ENCODE peak calls at places on chromosomes 13 and 19, in six cellular contexts. G is endothelial cell of umbilical vein, O is A549, M is K562, N is HepG2, W is GM12878. U is an unnamed sample.

GRCh38 chr19:5470264-5470671 is 15.1 kb downstream of the ZNRF4 start:
- DNase-seq in G (no peak), O (no peak), M (no peak), N (peak; percentile 88), W (no peak), U (no peak)

GRCh38 chr19:45901432-45901903 is 945 bp downstream of the MYPOP start:
- DNase-seq in G (peak; percentile 30), O (no peak), M (no peak), N (no peak), W (no peak), U (peak; percentile 92)

GRCh38 chr13:112606125-112607001 is 18.4 kb upstream of the TUBGCP3 start:
- DNase-seq in G (peak; percentile 88), O (peak; percentile 53), M (peak; percentile 92), N (peak; percentile 65), W (no peak), U (peak; percentile 90)

GRCh38 chr19:6801397-6802086 is 29.0 kb downstream of the VAV1 start:
- DNase-seq in G (peak; percentile 9), O (peak; percentile 53), M (peak; percentile 36), N (no peak), W (peak; percentile 85), U (peak; percentile 93)

GRCh38 chr13:50990050-50990449 is 80.5 kb downstream of the RNASEH2B start:
- DNase-seq in G (no peak), O (no peak), M (peak; percentile 10), N (no peak), W (no peak), U (no peak)

GRCh38 chr19:2976609-2977000 is 759 bp upstream of the TLE6 start:
- DNase-seq in G (no peak), O (no peak), M (no peak), N (no peak), W (no peak), U (no peak)

GRCh38 chr13:90135558-90135957 is 1211.9 kb upstream of the MIR17HG start:
- DNase-seq in G (no peak), O (no peak), M (no peak), N (no peak), W (no peak), U (no peak)

GRCh38 chr19:40506099-40506498 is 39.3 kb downstream of the SPTBN4 start:
- DNase-seq in G (no peak), O (no peak), M (no peak), N (no peak), W (no peak), U (no peak)

GRCh38 chr13:72820156-72820897 is 38.4 kb downstream of the PIBF1 start:
- DNase-seq in G (no peak), O (no peak), M (no peak), N (no peak), W (no peak), U (no peak)

GRCh38 chr13:34469212-34469983 is 472.7 kb upstream of the NBEA start:
- DNase-seq in G (peak; percentile 76), O (no peak), M (no peak), N (no peak), W (no peak), U (no peak)

GRCh38 chr13:32415019-32415418 is 12.9 kb downstream of the N4BP2L1 start:
- DNase-seq in G (no peak), O (peak; percentile 8), M (no peak), N (no peak), W (no peak), U (peak; percentile 67)

GRCh38 chr13:108572782-108573211 is 56.6 kb upstream of the MYO16 start:
- DNase-seq in G (no peak), O (no peak), M (peak; percentile 15), N (no peak), W (no peak), U (no peak)

GRCh38 chr19:10706990-10707389 is 5.8 kb downstream of the QTRT1 start:
- DNase-seq in G (no peak), O (no peak), M (no peak), N (peak; percentile 36), W (no peak), U (no peak)

GRCh38 chr19:52542984-52543664 is 15.7 kb downstream of the ZNF808 start:
- DNase-seq in G (peak; percentile 17), O (no peak), M (no peak), N (no peak), W (peak; percentile 66), U (peak; percentile 83)

GRCh38 chr13:80151016-80151415 is 189.9 kb downstream of the SPRY2 start:
- DNase-seq in G (no peak), O (no peak), M (no peak), N (no peak), W (no peak), U (no peak)

GRCh38 chr13:46756977-46757376 is 40.0 kb downstream of the ESD start:
- DNase-seq in G (no peak), O (no peak), M (no peak), N (no peak), W (no peak), U (no peak)

GRCh38 chr19:1904385-1905070 is 671 bp upstream of the ADAT3 start:
- DNase-seq in G (no peak), O (no peak), M (no peak), N (no peak), W (peak; percentile 86), U (peak; percentile 94)

GRCh38 chr13:110628477-110628793 is 13.1 kb downstream of the NAXD start:
- DNase-seq in G (no peak), O (no peak), M (no peak), N (no peak), W (no peak), U (no peak)
- TF ChIP-seq MYC in G (no peak), O (no peak), M (no peak), N (no peak), W (no peak), U (no peak)

DNA sequence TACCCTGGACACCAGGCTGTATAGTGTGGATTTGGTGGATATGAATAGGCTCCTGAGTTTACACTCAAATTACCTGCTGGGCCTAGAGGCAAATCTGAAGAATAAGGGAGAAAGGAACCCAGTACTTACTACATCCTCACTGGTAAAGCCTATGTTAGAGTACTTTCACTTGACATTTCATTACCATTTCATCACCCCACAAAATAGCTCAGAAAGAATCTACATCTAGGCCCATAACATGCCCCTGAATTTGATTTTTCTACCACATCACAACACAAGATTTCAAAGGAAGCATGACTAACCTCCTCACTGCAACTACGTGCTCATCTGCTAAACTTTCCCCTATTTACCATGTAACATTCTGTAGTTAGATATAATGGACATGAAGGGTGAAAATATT is 43.3 kb downstream of the VWA8 start:
- DNase-seq in G (peak; percentile 57), O (no peak), M (no peak), N (no peak), W (no peak), U (peak; percentile 14)
- TF ChIP-seq MYC in G (no peak), O (no peak), M (no peak), N (no peak), W (no peak), U (no peak)

GRCh38 chr19:44346556-44346955 is 9.9 kb downstream of the ZNF112 start:
- DNase-seq in G (no peak), O (no peak), M (no peak), N (no peak), W (no peak), U (no peak)

GRCh38 chr19:44345969-44346368 is 10.5 kb downstream of the ZNF112 start:
- DNase-seq in G (no peak), O (no peak), M (no peak), N (no peak), W (no peak), U (no peak)

GRCh38 chr19:44341794-44342193 is 14.7 kb downstream of the ZNF112 start:
- DNase-seq in G (no peak), O (no peak), M (no peak), N (no peak), W (no peak), U (no peak)

DNA sequence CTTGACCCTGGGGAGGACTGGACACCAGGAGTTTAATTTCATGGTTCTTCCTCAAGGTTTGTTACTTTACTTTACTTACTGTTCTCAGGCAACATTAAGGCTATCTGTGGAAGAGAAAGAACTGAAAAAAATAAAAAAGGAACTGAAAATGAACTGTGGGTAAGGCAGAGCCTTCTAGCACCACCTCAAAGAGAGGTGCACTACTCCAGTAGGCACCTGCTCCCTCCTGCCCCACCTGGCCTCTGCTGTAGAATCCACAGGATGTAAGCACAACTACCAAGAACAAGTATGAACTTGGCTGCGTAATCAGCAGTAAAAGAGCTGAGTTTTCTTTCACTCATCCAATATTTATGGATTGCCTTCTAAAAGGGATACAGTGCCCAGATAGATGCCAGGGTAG is 12.2 kb downstream of the ZNF112 start:
- DNase-seq in G (no peak), O (no peak), M (no peak), N (no peak), W (peak; percentile 23), U (no peak)
- TF ChIP-seq MYC in G (no peak), O (no peak), M (no peak), N (no peak), W (no peak), U (no peak)

GRCh38 chr19:17830567-17831418 is 9.5 kb upstream of the INSL3 start:
- DNase-seq in G (peak; percentile 47), O (peak; percentile 89), M (peak; percentile 100), N (no peak), W (no peak), U (peak; percentile 39)

GRCh38 chr19:17826508-17827056 is 5.3 kb upstream of the INSL3 start:
- DNase-seq in G (no peak), O (no peak), M (no peak), N (no peak), W (no peak), U (no peak)

GRCh38 chr19:17832443-17833208 is 11.3 kb upstream of the INSL3 start:
- DNase-seq in G (no peak), O (no peak), M (no peak), N (no peak), W (no peak), U (no peak)

GRCh38 chr19:17831419-17831888 is 10.1 kb upstream of the INSL3 start:
- DNase-seq in G (no peak), O (no peak), M (no peak), N (no peak), W (no peak), U (no peak)

GRCh38 chr19:17829855-17830566 is 8.7 kb upstream of the INSL3 start:
- DNase-seq in G (no peak), O (peak; percentile 87), M (peak; percentile 88), N (no peak), W (no peak), U (no peak)
- TF ChIP-seq MYC in G (no peak), O (no peak), M (no peak), N (no peak), W (no peak), U (no peak)

DNA sequence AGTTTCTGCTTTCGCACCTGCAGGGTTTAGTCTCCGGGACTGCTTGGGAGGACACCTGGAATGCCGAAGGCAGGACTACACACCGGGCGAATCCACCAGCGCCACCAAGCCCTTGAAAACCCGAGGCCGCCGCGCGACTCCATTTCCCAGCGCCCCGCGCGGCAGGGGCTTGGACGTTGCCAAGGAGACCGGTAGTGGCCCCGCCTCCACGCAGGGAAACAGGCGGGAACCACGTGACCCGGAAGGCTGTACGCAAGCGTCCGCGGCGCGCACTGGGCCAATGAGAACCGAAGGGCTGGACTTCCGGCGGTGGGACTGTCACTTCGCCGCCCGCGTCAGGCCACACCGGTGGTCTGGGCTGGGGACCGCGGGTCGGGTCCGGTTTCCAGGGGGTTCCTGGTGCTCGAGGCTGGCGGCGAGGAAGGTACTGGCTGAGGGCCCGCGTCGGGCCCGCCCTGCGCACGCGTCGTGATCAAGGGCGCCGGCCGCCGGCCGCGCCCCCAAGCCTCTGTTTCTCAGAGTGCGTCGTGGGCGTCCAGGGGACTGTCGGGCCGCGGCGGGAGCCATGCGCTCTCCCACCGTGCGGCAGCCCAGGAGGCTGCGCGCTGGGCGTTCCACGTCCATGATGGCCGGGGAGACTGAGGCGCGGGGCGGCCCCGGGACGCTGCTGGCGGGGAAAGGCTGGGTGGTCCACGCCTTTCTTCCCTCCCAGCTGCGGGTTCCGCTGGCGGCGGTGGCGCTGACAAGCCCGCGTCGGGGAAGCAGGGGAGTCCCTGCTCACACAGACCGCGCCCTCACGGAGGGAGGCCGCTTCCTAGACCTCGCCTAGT is at the start of gene ZNF324:
- DNase-seq in G (peak; percentile 96), O (peak; percentile 99), M (peak; percentile 96), N (peak; percentile 94), W (peak; percentile 76), U (peak; percentile 97)
- TF ChIP-seq MYC in G (no peak), O (no peak), M (peak; percentile 71), N (no peak), W (no peak), U (peak; percentile 44)

U was measured in NB4.